ENCODE peak calls at places on chromosome 21, in eight cellular contexts. F is activated effector memory CD4-positive, alpha-beta T cell treated with anti-CD3 and anti-CD28 coated beads, Interleukin-2, amount 50 U/mL, for 16 hours; I is A172; K is retina; C is astrocyte of the spinal cord; N is GM19239; S is foreskin keratinocyte; W is adrenal gland. E is an unnamed sample.

GRCh38 chr21:41466024-41466820 is 40.2 kb downstream of the MX1 start:
- DNase-seq in F (peak), I (no peak), K (no peak), C (no peak), N (no peak), S (no peak), W (no peak), E (peak)

GRCh38 chr21:31340942-31341487 is 3.0 kb downstream of the TIAM1 start:
- DNase-seq in F (no peak), I (no peak), K (no peak), C (no peak), N (no peak), S (no peak), W (no peak), E (no peak)

GRCh38 chr21:28138272-28138671 is 854.4 kb downstream of the LTN1 start:
- DNase-seq in F (no peak), I (peak), K (no peak), C (no peak), N (no peak), S (no peak), W (no peak), E (no peak)

GRCh38 chr21:44295163-44295601 is 4.7 kb upstream of the PFKL start:
- DNase-seq in F (no peak), I (no peak), K (peak), C (no peak), N (no peak), S (no peak), W (no peak), E (no peak)

GRCh38 chr21:38448619-38449186 is 49.6 kb downstream of the ERG start:
- DNase-seq in F (no peak), I (no peak), K (peak), C (no peak), N (no peak), S (no peak), W (no peak), E (no peak)

GRCh38 chr21:45976666-45977335 is 4.8 kb upstream of the COL6A1 start:
- DNase-seq in F (no peak), I (no peak), K (no peak), C (no peak), N (no peak), S (no peak), W (no peak), E (no peak)

GRCh38 chr21:28579986-28580550 is 412.6 kb downstream of the LTN1 start:
- DNase-seq in F (no peak), I (no peak), K (no peak), C (no peak), N (no peak), S (no peak), W (no peak), E (no peak)

GRCh38 chr21:45176141-45176540 is 101.8 kb downstream of the ADARB1 start:
- DNase-seq in F (no peak), I (no peak), K (no peak), C (no peak), N (no peak), S (no peak), W (no peak), E (no peak)

GRCh38 chr21:42833439-42833815 is 45.9 kb downstream of the WDR4 start:
- DNase-seq in F (peak), I (no peak), K (no peak), C (no peak), N (no peak), S (no peak), W (no peak), E (peak)

GRCh38 chr21:37244506-37245083 is 22.5 kb downstream of the VPS26C start:
- DNase-seq in F (no peak), I (no peak), K (no peak), C (peak), N (no peak), S (no peak), W (no peak), E (no peak)

GRCh38 chr21:29436143-29436542 is 137.4 kb downstream of the BACH1 start:
- DNase-seq in F (peak), I (no peak), K (no peak), C (no peak), N (no peak), S (no peak), W (no peak), E (no peak)

GRCh38 chr21:33685613-33686197 is 43.4 kb downstream of the ITSN1 start:
- DNase-seq in F (no peak), I (peak), K (no peak), C (peak), N (no peak), S (peak), W (no peak), E (peak)

GRCh38 chr21:43343992-43344886 is 82.7 kb downstream of the SIK1 start:
- DNase-seq in F (no peak), I (no peak), K (no peak), C (no peak), N (no peak), S (no peak), W (no peak), E (peak)